ENCODE peak calls at places on chromosome 10, in nine cellular contexts. R, F, K, G, N, L, I, U and Q are unnamed samples.

GRCh38 chr10:35795131-35795819 is 153.2 kb upstream of the FZD8 start:
- DNase-seq in R (no peak), F (no peak), K (no peak), G (no peak), N (no peak), L (no peak), I (no peak), U (no peak), Q (no peak)

GRCh38 chr10:126640391-126640790 is 30.1 kb downstream of the C10orf90 start:
- DNase-seq in R (no peak), F (no peak), K (no peak), G (no peak), N (no peak), L (no peak), I (no peak), U (no peak), Q (no peak)

GRCh38 chr10:113303747-113304146 is 249.1 kb upstream of the HABP2 start:
- DNase-seq in R (no peak), F (no peak), K (no peak), G (no peak), N (no peak), L (no peak), I (no peak), U (no peak), Q (no peak)

GRCh38 chr10:127999801-128000200 is 92.9 kb downstream of the PTPRE start:
- DNase-seq in R (no peak), F (no peak), K (no peak), G (no peak), N (no peak), L (no peak), I (no peak), U (no peak), Q (no peak)

GRCh38 chr10:127410030-127410429 is 139.1 kb upstream of the NPS start:
- DNase-seq in R (no peak), F (no peak), K (no peak), G (no peak), N (no peak), L (no peak), I (no peak), U (no peak), Q (no peak)

GRCh38 chr10:62248465-62248864 is 20.2 kb downstream of the RTKN2 start:
- DNase-seq in R (no peak), F (no peak), K (no peak), G (no peak), N (peak; percentile 14), L (no peak), I (no peak), U (no peak), Q (no peak)

GRCh38 chr10:35711615-35712411 is 69.7 kb upstream of the FZD8 start:
- DNase-seq in R (no peak), F (no peak), K (no peak), G (no peak), N (no peak), L (no peak), I (no peak), U (no peak), Q (no peak)

GRCh38 chr10:99913831-99914235 is 95.9 kb downstream of the DNMBP start:
- DNase-seq in R (no peak), F (peak; percentile 63), K (no peak), G (no peak), N (no peak), L (no peak), I (no peak), U (peak; percentile 36), Q (no peak)

GRCh38 chr10:78318305-78318704 is 284.6 kb downstream of the RPS24 start:
- DNase-seq in R (no peak), F (no peak), K (no peak), G (no peak), N (no peak), L (no peak), I (no peak), U (no peak), Q (no peak)

DNA sequence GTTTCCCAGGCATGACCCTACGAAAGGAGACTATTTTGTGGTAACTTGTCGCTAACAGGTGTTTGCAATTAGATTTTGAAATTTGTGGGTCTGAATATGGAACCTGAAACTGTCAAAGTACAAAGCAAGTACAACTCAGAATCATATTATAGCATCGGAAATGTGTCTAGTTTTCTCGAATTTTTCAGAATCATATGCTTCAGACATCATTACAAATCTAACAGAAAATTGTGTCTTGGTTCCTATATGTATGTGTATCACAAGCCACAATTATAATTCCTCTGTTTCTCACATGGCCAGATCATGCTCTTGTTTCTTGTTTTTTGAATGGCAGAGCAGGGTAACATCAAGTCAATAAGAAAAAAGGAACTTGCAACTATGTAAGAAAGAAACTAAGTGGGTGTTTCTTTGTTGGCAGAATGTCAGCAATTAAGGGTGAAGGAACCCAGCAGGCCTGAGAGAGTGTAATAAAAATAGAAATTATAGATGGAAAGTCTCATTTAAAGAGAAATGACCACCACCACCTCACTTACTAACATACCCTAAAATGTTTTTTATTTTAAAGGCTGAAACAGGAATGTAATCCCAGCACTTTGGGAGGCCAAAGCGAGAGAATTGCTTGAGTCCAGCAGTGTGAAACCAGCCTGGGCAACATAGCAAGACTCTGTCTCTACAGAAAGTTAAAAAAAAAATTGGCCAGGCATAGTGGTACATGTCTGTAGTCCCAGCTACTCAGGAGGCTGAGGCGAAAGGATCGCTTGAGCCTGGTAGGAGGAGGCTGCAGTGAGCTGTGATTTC is 51.3 kb downstream of the PRTFDC1 start:
- DNase-seq in R (no peak), F (no peak), K (no peak), G (no peak), N (peak; percentile 78), L (no peak), I (no peak), U (no peak), Q (peak; percentile 82)
- H3K4me3 ChIP-seq in R (no peak overlapping the region), F (no peak overlapping the region), K (no peak overlapping the region), G (no peak overlapping the region), N (peak overlapping the region; percentile 34), L (no peak overlapping the region), I (no peak overlapping the region), U (peak overlapping the region; percentile 20), Q (peak overlapping the region; percentile 31)

DNA sequence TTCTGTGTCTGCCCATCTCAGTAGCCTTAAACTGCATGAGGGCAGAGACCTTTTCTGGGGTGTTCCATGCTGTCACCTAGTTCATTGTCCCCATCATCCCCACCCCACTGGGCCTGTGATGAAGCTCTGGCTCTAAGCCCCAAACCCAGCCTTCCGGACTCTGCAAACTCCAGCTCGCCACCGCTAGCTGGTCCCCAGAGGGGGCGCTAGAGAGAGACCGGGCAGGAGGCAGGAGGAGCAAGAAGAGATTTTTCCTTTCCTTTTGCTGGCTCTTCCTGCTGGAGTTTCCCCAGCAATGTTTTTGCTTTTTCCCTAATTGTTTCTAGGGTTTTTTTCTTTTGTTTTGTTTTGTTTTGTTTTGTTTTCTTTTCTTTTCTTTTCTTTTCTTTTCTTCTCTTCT is 234.4 kb downstream of the TEX36 start:
- DNase-seq in R (no peak), F (no peak), K (no peak), G (no peak), N (no peak), L (no peak), I (no peak), U (peak; percentile 53), Q (peak; percentile 13)
- TF ChIP-seq CTCF in R (peak; percentile 88), F (no peak), K (peak; percentile 6), G (no peak), N (peak; percentile 43), L (peak; percentile 50), I (peak; percentile 73), U (peak; percentile 48), Q (peak; percentile 42)

GRCh38 chr10:86447422-86447821 is 74.2 kb downstream of the WAPL start:
- DNase-seq in R (no peak), F (no peak), K (no peak), G (no peak), N (no peak), L (no peak), I (no peak), U (no peak), Q (no peak)

GRCh38 chr10:86450806-86451603 is 70.6 kb downstream of the WAPL start:
- DNase-seq in R (no peak), F (no peak), K (no peak), G (no peak), N (no peak), L (no peak), I (no peak), U (no peak), Q (no peak)

GRCh38 chr10:86446987-86447386 is 74.6 kb downstream of the WAPL start:
- DNase-seq in R (no peak), F (no peak), K (no peak), G (no peak), N (no peak), L (no peak), I (no peak), U (no peak), Q (no peak)

GRCh38 chr10:86449926-86450558 is 71.5 kb downstream of the WAPL start:
- DNase-seq in R (no peak), F (no peak), K (no peak), G (no peak), N (no peak), L (no peak), I (no peak), U (no peak), Q (no peak)

DNA sequence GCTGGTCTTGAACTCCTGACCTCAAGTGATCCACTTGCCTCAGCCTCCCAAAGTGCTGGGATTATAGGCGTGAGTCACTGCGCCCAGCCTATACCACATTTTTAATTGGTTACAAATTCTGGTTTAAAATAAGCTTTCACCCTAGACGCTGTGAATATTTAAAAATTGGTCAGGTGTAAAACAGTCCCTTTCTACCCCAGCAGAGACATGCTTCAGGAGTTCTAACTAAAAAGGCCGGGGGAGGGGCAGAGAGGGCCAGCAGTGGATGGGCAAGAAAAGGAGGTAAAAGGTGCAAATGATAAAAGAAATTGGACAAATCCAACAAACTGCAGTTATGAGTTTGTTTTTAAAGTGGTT is 70.0 kb downstream of the WAPL start:
- DNase-seq in R (no peak), F (no peak), K (no peak), G (no peak), N (no peak), L (no peak), I (no peak), U (no peak), Q (no peak)
- H3K4me3 ChIP-seq in R (no peak overlapping the region), F (no peak overlapping the region), K (no peak overlapping the region), G (no peak overlapping the region), N (no peak overlapping the region), L (no peak overlapping the region), I (no peak overlapping the region), U (no peak overlapping the region), Q (no peak overlapping the region)

GRCh38 chr10:96023168-96023567 is 20.2 kb upstream of the CCNJ start:
- DNase-seq in R (no peak), F (no peak), K (no peak), G (no peak), N (no peak), L (no peak), I (no peak), U (no peak), Q (no peak)

GRCh38 chr10:96022739-96023138 is 20.6 kb upstream of the CCNJ start:
- DNase-seq in R (no peak), F (no peak), K (no peak), G (no peak), N (no peak), L (no peak), I (no peak), U (no peak), Q (no peak)

GRCh38 chr10:96021332-96021731 is 22.1 kb upstream of the CCNJ start:
- DNase-seq in R (no peak), F (no peak), K (no peak), G (no peak), N (no peak), L (no peak), I (no peak), U (no peak), Q (no peak)

DNA sequence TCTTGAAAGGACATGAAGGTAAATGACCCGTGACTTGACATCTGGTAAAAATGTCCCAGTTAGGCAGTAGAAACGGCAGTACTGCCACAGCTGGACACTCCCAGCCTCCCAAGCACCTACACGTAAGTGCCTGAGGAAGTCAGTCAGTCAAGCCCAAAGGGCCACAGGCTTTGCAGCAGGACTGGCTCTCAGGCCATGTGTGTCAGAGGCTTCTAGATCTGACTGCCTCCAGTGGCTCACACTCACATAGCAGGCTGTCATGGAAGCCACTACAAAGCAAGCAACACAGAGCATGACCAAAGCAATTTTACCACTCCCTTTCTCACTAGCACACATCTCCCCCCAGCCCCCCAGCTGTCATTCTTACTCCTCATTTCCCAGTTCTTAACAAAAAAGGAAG is 17.8 kb upstream of the CCNJ start:
- DNase-seq in R (no peak), F (no peak), K (no peak), G (no peak), N (peak; percentile 18), L (no peak), I (no peak), U (peak; percentile 46), Q (peak; percentile 63)
- TF ChIP-seq CTCF in R (peak; percentile 42), F (no peak), K (no peak), G (no peak), N (peak; percentile 20), L (peak; percentile 25), I (peak; percentile 12), U (no peak), Q (peak; percentile 46)